ENCODE peak calls at places on chromosome 11, in ten cellular contexts. C, D, B, L, R, K, T, M, V and Q are unnamed samples.

GRCh38 chr11:130554241-130555055 is 106.0 kb downstream of the ADAMTS15 start:
- DNase-seq in D (no peak), B (no peak), M (no peak), K (no peak), L (no peak), T (peak), R (no peak), V (no peak), C (no peak), Q (no peak)

GRCh38 chr11:75246006-75246672 is 5.6 kb downstream of the TPBGL start:
- DNase-seq in D (peak), T (no peak), M (no peak), C (no peak), V (no peak), R (no peak), K (no peak), L (no peak), B (peak), Q (no peak)

GRCh38 chr11:12318791-12319733 is 58.3 kb upstream of the PARVA start:
- DNase-seq in L (no peak), D (no peak), C (no peak), M (no peak), R (no peak), K (peak), T (no peak), B (peak), V (no peak), Q (peak)

GRCh38 chr11:77062924-77063323 is 3.8 kb upstream of the CAPN5 start:
- DNase-seq in D (no peak), C (no peak), R (no peak), M (no peak), K (no peak), V (no peak), L (no peak), T (no peak), B (no peak), Q (no peak)

GRCh38 chr11:55942785-55943392 is 6.7 kb upstream of the OR5I1 start:
- DNase-seq in B (no peak), L (peak), R (peak), M (no peak), V (no peak), D (no peak), T (peak), C (no peak), K (peak), Q (peak)

GRCh38 chr11:65859812-65860277 is 388 bp upstream of the MUS81 start:
- DNase-seq in B (no peak), L (no peak), V (no peak), M (no peak), C (peak), R (no peak), K (no peak), T (no peak), D (no peak), Q (no peak)

GRCh38 chr11:19243601-19244000 is 2.9 kb upstream of the E2F8 start:
- DNase-seq in K (no peak), T (no peak), M (no peak), V (no peak), R (no peak), D (no peak), C (no peak), B (no peak), L (no peak), Q (no peak)

GRCh38 chr11:28627690-28628255 is 519.6 kb downstream of the METTL15 start:
- DNase-seq in D (no peak), T (no peak), K (no peak), M (no peak), R (no peak), L (no peak), C (no peak), B (no peak), V (no peak), Q (no peak)

GRCh38 chr11:112797072-112797471 is 164.1 kb upstream of the NCAM1 start:
- DNase-seq in C (no peak), T (no peak), L (no peak), R (no peak), D (no peak), V (no peak), M (peak), K (no peak), B (no peak), Q (no peak)

GRCh38 chr11:44260081-44260480 is 49.9 kb downstream of the ALX4 start:
- DNase-seq in T (no peak), K (no peak), B (peak), C (no peak), L (no peak), V (no peak), M (no peak), R (no peak), D (no peak), Q (peak)

GRCh38 chr11:126480410-126481302 is 125.2 kb downstream of the ST3GAL4 start:
- DNase-seq in B (peak), D (peak), R (peak), T (peak), C (peak), L (peak), K (peak), V (peak), M (peak), Q (peak)

GRCh38 chr11:11450744-11451362 is 97.8 kb upstream of the CSNK2A3 start:
- DNase-seq in B (no peak), M (no peak), C (no peak), T (peak), V (no peak), K (peak), L (peak), D (no peak), R (no peak), Q (no peak)

GRCh38 chr11:89737116-89737515 is 27.0 kb downstream of the TRIM77 start:
- DNase-seq in M (no peak), L (no peak), K (no peak), C (no peak), V (no peak), B (no peak), D (no peak), R (no peak), T (no peak), Q (no peak)

GRCh38 chr11:35288817-35289541 is 130.4 kb downstream of the SLC1A2 start:
- DNase-seq in B (no peak), V (no peak), T (peak), D (no peak), R (no peak), M (no peak), C (no peak), K (peak), L (peak), Q (peak)

GRCh38 chr11:93870616-93871015 is 20.2 kb upstream of the VSTM5 start:
- DNase-seq in K (no peak), V (no peak), R (no peak), M (no peak), B (no peak), L (no peak), D (no peak), C (no peak), T (no peak), Q (no peak)

GRCh38 chr11:93528757-93529639 is 14.2 kb downstream of the SMCO4 start:
- DNase-seq in D (no peak), L (no peak), V (no peak), B (no peak), R (no peak), K (no peak), M (no peak), T (no peak), C (no peak), Q (peak)

GRCh38 chr11:304915-305833 is 2.4 kb upstream of the IFITM2 start:
- DNase-seq in K (peak), T (peak), R (peak), C (peak), M (no peak), V (peak), B (no peak), D (peak), L (peak), Q (no peak)

GRCh38 chr11:102912482-102912830 is 37.7 kb upstream of the MMP12 start:
- DNase-seq in C (no peak), B (no peak), L (no peak), T (peak), D (no peak), V (no peak), R (no peak), M (no peak), K (no peak), Q (no peak)

GRCh38 chr11:86798988-86799387 is 1.4 kb upstream of the PRSS23 start:
- DNase-seq in K (peak), M (no peak), R (no peak), B (no peak), L (peak), T (no peak), D (no peak), V (no peak), C (no peak), Q (no peak)

GRCh38 chr11:25247336-25247735 is 750.5 kb downstream of the LUZP2 start:
- DNase-seq in K (no peak), T (peak), R (no peak), M (no peak), B (no peak), C (no peak), D (no peak), L (no peak), V (no peak), Q (no peak)

GRCh38 chr11:97815667-97816066 is 1205.1 kb upstream of the CNTN5 start:
- DNase-seq in M (no peak), V (no peak), C (no peak), L (no peak), B (no peak), T (no peak), R (no peak), D (no peak), K (peak), Q (no peak)

GRCh38 chr11:2791139-2791520 is 91.3 kb upstream of the KCNQ1OT1 start:
- DNase-seq in M (no peak), T (no peak), B (no peak), L (no peak), C (peak), V (no peak), R (no peak), K (no peak), D (peak), Q (no peak)

GRCh38 chr11:65571940-65572339 is 398 bp upstream of the FAM89B start:
- DNase-seq in V (no peak), M (no peak), C (no peak), L (no peak), D (no peak), K (peak), R (peak), T (peak), B (peak), Q (peak)

GRCh38 chr11:104000798-104001197 is 35.6 kb upstream of the DDI1 start:
- DNase-seq in K (peak), V (no peak), C (no peak), R (no peak), B (no peak), D (no peak), T (no peak), M (no peak), L (peak), Q (no peak)

GRCh38 chr11:65557280-65558001 is 718 bp downstream of the LTBP3 start:
- DNase-seq in D (no peak), L (no peak), M (no peak), V (no peak), K (no peak), T (no peak), B (no peak), R (no peak), C (no peak), Q (no peak)

GRCh38 chr11:93396356-93396755 is 65.8 kb downstream of the DEUP1 start:
- DNase-seq in V (no peak), C (no peak), B (no peak), R (no peak), K (no peak), D (no peak), M (no peak), T (peak), L (peak), Q (no peak)

GRCh38 chr11:86214710-86215109 is 29.8 kb upstream of the EED start:
- DNase-seq in T (peak), M (no peak), K (no peak), L (no peak), R (no peak), C (no peak), B (no peak), D (no peak), V (no peak), Q (no peak)

GRCh38 chr11:114277637-114278341 is 18.4 kb upstream of the NNMT start:
- DNase-seq in T (no peak), C (no peak), V (no peak), K (no peak), M (no peak), B (no peak), D (no peak), L (no peak), R (no peak), Q (no peak)

GRCh38 chr11:79377399-79377798 is 63.4 kb downstream of the TENM4 start:
- DNase-seq in B (no peak), L (no peak), M (no peak), D (no peak), R (no peak), C (no peak), T (no peak), V (no peak), K (no peak), Q (no peak)

GRCh38 chr11:128629516-128630106 is 42.3 kb upstream of the ETS1 start:
- DNase-seq in C (no peak), V (no peak), R (no peak), T (no peak), K (no peak), M (no peak), B (no peak), L (no peak), D (no peak), Q (no peak)

GRCh38 chr11:61041755-61042518 is 60.4 kb upstream of the CD5 start:
- DNase-seq in D (no peak), C (peak), B (no peak), R (no peak), L (peak), V (peak), M (no peak), T (no peak), K (peak), Q (no peak)

GRCh38 chr11:42422094-42422493 is 889.7 kb upstream of the API5 start:
- DNase-seq in M (no peak), L (peak), B (no peak), R (no peak), K (no peak), T (peak), C (no peak), V (no peak), D (no peak), Q (no peak)

GRCh38 chr11:27497284-27497866 is 9.2 kb downstream of the LIN7C start:
- DNase-seq in V (no peak), C (no peak), M (no peak), K (peak), T (peak), L (no peak), R (no peak), D (no peak), B (no peak), Q (peak)

GRCh38 chr11:114821626-114822025 is 143.3 kb downstream of the NXPE2 start:
- DNase-seq in M (no peak), B (peak), T (peak), L (no peak), V (no peak), K (no peak), C (no peak), R (no peak), D (no peak), Q (no peak)

GRCh38 chr11:9936754-9937153 is 272.9 kb downstream of the SWAP70 start:
- DNase-seq in K (no peak), B (no peak), V (no peak), L (no peak), C (no peak), R (no peak), T (no peak), D (no peak), M (no peak), Q (no peak)

GRCh38 chr11:102223859-102224258 is 93.4 kb upstream of the BIRC3 start:
- DNase-seq in C (no peak), B (no peak), R (no peak), M (no peak), L (no peak), K (peak), D (no peak), T (peak), V (no peak), Q (no peak)

GRCh38 chr11:14775897-14776296 is 116.1 kb downstream of the CYP2R1 start:
- DNase-seq in V (no peak), K (no peak), T (no peak), B (no peak), C (no peak), D (no peak), M (no peak), L (no peak), R (no peak), Q (no peak)

DNA sequence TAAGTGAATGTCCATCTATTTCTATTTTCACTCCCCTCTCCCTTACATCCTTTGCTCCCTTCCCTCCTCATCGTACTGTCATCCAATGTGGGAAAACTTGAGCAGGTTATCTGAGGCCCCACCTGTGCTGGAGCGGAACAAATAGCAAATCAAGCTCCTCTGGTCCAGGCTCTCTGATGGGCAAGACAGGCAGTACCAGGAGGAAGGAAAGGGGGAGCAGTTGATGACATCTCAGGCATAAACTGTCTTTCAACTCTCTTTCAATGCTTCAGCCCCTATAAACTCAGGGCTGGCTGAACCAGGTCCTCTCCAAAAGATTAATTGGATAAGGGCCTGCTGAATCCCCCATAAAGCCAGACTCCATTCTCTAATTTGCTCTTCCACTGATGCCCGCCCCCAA is 1.5 kb upstream of the CCKBR start:
- DNase-seq in B (no peak), K (no peak), M (no peak), C (no peak), T (no peak), D (no peak), R (no peak), V (no peak), L (no peak), Q (no peak)
- H3K27ac ChIP-seq in B (no peak), K (no peak), M (no peak), C (no peak), T (no peak), D (no peak), R (no peak), V (no peak), L (no peak), Q (no peak)

GRCh38 chr11:64208086-64208795 is 1.7 kb downstream of the FERMT3 start:
- DNase-seq in R (no peak), L (no peak), T (no peak), D (no peak), V (no peak), B (no peak), C (no peak), K (no peak), M (no peak), Q (no peak)
- H3K4me3 ChIP-seq in R (no peak), L (no peak), T (no peak), D (peak), V (peak), B (no peak), C (peak), K (no peak), M (no peak), Q (no peak)

DNA sequence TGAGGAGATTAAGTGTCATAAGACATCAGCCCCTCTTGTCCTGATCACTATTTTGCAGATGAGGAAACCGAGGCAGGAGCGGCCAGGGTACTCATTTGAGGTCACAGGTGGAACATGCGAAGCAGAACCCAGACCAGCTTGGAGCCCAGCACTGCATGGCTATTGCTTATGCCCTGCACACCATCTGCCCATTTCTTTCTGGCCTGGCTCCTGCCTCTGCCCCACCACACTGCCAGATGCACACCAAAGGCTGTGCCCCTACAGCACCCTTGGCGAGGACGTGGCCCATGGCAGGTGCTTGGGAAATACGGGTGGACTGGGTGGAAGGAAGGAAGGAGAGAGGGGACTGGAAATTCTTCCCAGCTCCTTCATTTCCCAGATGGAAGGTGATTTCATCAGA is 222.9 kb downstream of the CTTN start:
- DNase-seq in C (no peak), D (no peak), R (no peak), T (no peak), M (no peak), K (no peak), B (no peak), V (no peak), L (no peak), Q (no peak)
- H3K27ac ChIP-seq in C (no peak), D (no peak), R (no peak), T (no peak), M (no peak), K (no peak), B (peak), V (no peak), L (no peak), Q (no peak)

DNA sequence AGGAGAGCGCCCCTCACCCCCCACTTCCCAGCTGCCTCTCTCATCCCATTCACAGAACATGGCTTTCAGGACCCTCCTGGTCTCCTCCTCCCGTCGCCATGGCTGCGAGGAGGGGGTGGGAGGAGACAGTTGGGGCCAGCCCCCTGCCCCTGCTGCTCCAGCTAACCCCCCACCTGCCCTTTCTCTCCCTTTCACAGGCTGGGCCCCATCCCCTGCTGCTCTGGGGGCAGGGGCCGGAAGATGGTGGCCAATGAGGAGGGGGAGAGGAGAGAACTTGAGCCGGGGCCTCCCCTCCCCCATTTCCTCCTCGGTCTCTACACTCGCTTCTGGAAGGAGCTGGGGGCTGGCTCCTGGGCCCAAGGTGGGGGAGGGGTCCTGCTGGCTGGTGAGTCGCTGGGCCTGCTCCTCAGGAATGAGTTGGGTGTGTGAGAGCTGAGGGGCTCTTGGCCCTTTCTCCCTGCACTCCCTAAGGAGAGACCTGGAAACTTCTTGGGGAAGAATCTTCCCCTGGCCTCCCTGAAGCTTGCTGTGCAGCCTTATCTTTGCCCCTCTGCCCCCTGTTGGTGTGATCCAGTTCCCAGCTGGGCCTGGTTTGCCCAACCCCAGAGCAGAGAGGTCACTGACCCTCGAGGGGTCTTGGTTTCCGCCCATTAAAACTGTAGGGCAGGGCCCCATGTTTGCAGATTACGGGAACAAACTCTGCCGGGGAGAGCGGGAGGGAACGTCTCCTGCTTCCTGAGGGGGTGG is 10.2 kb downstream of the YPEL4 start:
- DNase-seq in V (no peak), R (no peak), T (no peak), C (no peak), D (no peak), L (no peak), B (no peak), M (peak), K (peak), Q (peak)
- H3K4me3 ChIP-seq in V (peak), R (peak), T (peak), C (peak), D (peak), L (peak), B (no peak), M (peak), K (peak), Q (peak)

DNA sequence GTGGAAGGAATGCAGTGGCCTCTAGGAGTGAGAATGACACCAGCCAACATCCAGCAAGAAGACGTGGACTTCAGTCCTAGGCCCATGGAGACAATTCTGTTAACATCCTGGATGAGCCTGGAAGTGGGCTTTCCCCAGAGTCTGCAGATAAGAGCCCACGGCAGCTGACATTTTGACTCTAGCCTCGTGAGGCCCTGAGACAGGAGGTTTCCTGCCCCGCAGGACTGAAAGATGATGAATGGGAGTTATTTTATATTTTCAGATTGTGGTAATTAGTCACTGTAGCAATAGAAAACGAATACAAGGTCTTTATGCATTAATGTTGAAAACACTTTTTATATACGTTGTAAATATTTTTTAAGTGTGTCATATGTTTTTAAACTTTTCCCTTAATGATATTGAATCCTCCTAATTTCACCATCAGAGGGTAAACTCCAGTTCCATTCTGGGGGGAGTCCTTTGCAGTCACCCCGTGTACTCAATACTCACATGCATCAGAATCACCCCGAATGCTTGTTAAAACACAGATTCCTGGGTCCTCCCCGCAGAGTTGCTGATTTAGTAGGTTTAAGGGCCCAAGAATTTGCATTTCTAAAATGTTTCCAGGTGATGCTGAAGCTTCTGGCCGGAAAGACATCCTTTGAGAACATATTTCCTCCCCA is 545 bp upstream of the TPCN2 start:
- DNase-seq in M (no peak), V (no peak), K (peak), T (peak), C (no peak), B (no peak), R (no peak), L (no peak), D (no peak), Q (no peak)
- H3K27ac ChIP-seq in M (no peak), V (peak), K (peak), T (peak), C (peak), B (no peak), R (peak), L (peak), D (peak), Q (no peak)